ENCODE peak calls at places on chromosomes 11 and 22, in nine cellular contexts. J is effector memory CD4-positive, alpha-beta T cell; C is CD4-positive, alpha-beta memory T cell; B is uterus; A is heart left ventricle; Y is right lobe of liver; X is thoracic aorta; F is H1; D is neuronal stem cell. R is an unnamed sample. For H3K4me1 and H3K36me3, the result is how much of the 10 kb centered on the place peaks cover.

GRCh38 chr11:64887757-64888405 is 9.5 kb upstream of the EHD1 start:
- DNase-seq in J (peak), X (no peak), B (peak), A (peak), Y (peak), D (peak), C (peak), F (peak), R (peak)

GRCh38 chr22:25148149-25148691 is 51.4 kb upstream of the CRYBB3 start:
- DNase-seq in C (no peak), D (no peak), X (no peak), J (no peak), F (no peak), B (no peak), Y (peak), A (no peak), R (no peak)

GRCh38 chr11:93772123-93772522 is 12.0 kb upstream of the MED17 start:
- DNase-seq in X (no peak), B (no peak), F (no peak), J (no peak), D (no peak), A (no peak), Y (no peak), C (no peak), R (no peak)

GRCh38 chr22:35399678-35400334 is at the start of gene MCM5:
- DNase-seq in F (peak), J (peak), D (peak), C (peak), A (peak), Y (peak), X (peak), B (peak), R (peak)

GRCh38 chr11:113553235-113553634 is 78.0 kb upstream of the DRD2 start:
- DNase-seq in F (peak), D (peak), B (peak), J (no peak), A (no peak), X (no peak), C (no peak), Y (no peak), R (peak)

GRCh38 chr11:2271077-2271326 is 614 bp upstream of the ASCL2 start:
- DNase-seq in X (no peak), C (no peak), F (no peak), Y (peak), A (peak), B (no peak), D (no peak), J (peak), R (no peak)

GRCh38 chr11:118715837-118716260 is 36.4 kb upstream of the TREH start:
- DNase-seq in A (no peak), B (peak), J (no peak), X (no peak), C (no peak), F (peak), D (no peak), Y (no peak), R (peak)

GRCh38 chr11:47523491-47524199 is 29.3 kb downstream of the CELF1 start:
- DNase-seq in Y (no peak), B (peak), X (peak), C (peak), A (no peak), J (peak), F (no peak), D (no peak), R (no peak)

GRCh38 chr22:46111645-46112306 is 38.5 kb upstream of the PPARA start:
- DNase-seq in D (no peak), Y (no peak), F (no peak), C (no peak), B (peak), J (no peak), X (no peak), A (peak), R (no peak)

GRCh38 chr11:27672836-27673464 is 27.3 kb downstream of the BDNF start:
- DNase-seq in J (no peak), Y (no peak), D (no peak), C (no peak), B (no peak), F (no peak), A (no peak), X (no peak), R (no peak)

GRCh38 chr22:20745177-20745576 is 28.7 kb upstream of the SERPIND1 start:
- DNase-seq in Y (no peak), A (no peak), D (no peak), J (no peak), X (no peak), C (no peak), F (no peak), B (no peak), R (no peak)

GRCh38 chr11:96203567-96204365 is 139.2 kb downstream of the MAML2 start:
- DNase-seq in C (no peak), B (no peak), D (no peak), A (no peak), J (no peak), X (no peak), F (no peak), Y (no peak), R (no peak)

GRCh38 chr11:70711095-70711910 is 313.0 kb downstream of the CTTN start:
- DNase-seq in C (no peak), X (no peak), F (no peak), Y (no peak), D (no peak), B (no peak), A (no peak), J (no peak), R (no peak)

GRCh38 chr22:19597399-19597735 is 73.2 kb upstream of the CLDN5 start:
- DNase-seq in J (no peak), Y (no peak), D (no peak), B (no peak), F (no peak), X (no peak), C (peak), A (no peak), R (no peak)
- H3K27ac ChIP-seq in J (peak), Y (peak), D (no peak), B (peak), F (no peak), X (no peak), C (peak), A (no peak), R (no peak)

DNA sequence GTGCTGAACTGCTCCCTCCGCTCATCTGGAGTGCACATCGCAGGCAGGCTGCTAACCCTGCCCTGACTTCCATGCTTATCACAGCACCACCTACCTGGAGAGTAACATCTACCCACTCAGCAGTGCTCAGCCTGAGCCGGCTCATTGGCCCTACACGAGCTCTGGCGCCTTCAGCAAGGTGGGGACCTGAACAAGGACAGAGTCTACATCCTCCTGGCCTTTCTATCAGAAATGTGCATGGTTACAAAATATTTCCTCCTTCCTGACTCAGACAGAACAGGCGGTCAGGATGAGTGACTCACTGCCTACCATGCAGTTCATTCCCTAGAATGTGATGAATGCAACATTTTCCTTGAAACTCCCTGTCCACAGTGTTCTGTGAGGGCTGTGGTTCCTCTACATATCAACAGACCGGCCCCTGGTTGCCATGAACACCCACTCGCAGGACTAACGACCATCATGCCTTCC is 53.1 kb downstream of the C11orf58 start:
- DNase-seq in D (no peak), B (no peak), A (no peak), F (no peak), J (no peak), C (no peak), X (peak), Y (peak), R (no peak)
- H3K4me1 ChIP-seq in D (under half), B (under half), A (half or more), F (under half), J (under half), C (under half), X (under half), Y (under half), R (under half)

DNA sequence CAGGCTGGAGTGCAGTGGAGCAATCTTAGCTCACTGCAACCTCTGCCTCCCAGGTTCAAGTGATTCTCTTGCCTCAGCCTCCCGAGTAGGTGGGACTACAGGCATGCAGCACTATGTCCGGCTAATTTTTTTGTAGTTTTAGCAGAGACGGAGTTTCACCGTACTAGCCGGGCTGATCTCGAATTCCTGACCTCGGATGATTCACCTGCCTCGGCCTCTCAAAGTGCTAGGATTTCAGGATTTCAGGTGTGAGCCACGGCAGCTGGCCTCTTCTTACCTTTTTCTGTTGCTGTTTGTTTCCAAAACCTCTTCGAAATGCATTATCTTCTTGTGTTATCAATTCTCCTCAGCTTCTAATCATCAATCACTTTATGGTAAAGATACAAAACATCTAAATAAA is 22.1 kb upstream of the TMEM135 start:
- DNase-seq in A (no peak), F (no peak), J (no peak), C (no peak), Y (no peak), X (no peak), D (no peak), B (no peak), R (no peak)
- H3K36me3 ChIP-seq in A (under half), F (under half), J (under half), C (under half), Y (under half), X (under half), D (under half), B (under half), R (under half)

DNA sequence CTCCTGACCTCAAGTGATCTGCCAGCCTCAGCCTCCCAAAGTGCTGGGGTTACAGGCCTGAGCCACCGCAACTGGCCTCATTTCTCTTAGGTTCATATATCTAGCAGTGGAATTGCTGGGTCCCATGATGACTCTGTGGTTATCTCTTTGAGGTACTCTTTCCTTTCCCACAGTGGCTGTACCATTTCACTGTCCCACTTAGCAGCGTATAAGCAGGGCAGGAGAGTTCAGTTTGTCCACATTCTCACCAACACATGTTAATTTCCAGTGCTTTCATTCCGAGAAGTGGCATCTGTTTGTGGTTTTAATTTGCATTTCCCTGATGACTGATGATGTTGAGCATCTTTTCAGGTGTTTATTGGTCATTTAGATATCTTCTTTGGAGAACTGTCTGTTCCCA is 16.4 kb downstream of the PRR5 start:
- DNase-seq in D (no peak), C (no peak), Y (no peak), B (no peak), A (no peak), F (no peak), J (no peak), X (no peak), R (no peak)
- H3K27ac ChIP-seq in D (no peak), C (no peak), Y (no peak), B (no peak), A (no peak), F (no peak), J (no peak), X (no peak), R (no peak)

GRCh38 chr22:23268139-23268712 is 87.9 kb downstream of the BCR start:
- DNase-seq in D (no peak), C (no peak), A (no peak), Y (no peak), F (no peak), J (no peak), B (no peak), X (no peak), R (no peak)
- H3K4me1 ChIP-seq in D (under half), C (under half), A (under half), Y (under half), F (under half), J (under half), B (under half), X (under half), R (under half)

GRCh38 chr11:121588747-121589146 is 136.0 kb upstream of the SORL1-AS1 start:
- DNase-seq in C (no peak), A (no peak), Y (no peak), F (no peak), X (no peak), B (no peak), D (no peak), J (no peak), R (no peak)
- H3K36me3 ChIP-seq in C (half or more), A (under half), Y (under half), F (half or more), X (under half), B (under half), D (half or more), J (half or more), R (under half)

DNA sequence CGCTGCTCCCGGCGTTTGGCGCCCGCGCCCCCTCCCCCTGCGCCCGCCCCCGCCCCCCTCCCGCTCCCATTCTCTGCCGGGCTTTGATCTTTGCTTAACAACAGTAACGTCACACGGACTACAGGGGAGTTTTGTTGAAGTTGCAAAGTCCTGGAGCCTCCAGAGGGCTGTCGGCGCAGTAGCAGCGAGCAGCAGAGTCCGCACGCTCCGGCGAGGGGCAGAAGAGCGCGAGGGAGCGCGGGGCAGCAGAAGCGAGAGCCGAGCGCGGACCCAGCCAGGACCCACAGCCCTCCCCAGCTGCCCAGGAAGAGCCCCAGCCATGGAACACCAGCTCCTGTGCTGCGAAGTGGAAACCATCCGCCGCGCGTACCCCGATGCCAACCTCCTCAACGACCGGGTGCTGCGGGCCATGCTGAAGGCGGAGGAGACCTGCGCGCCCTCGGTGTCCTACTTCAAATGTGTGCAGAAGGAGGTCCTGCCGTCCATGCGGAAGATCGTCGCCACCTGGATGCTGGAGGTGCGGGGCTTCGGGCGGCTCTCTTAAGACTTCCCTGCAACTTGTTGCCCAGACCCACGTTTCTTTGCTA is at the start of gene CCND1:
- DNase-seq in J (no peak), Y (peak), A (peak), D (peak), F (no peak), B (peak), X (peak), C (peak), R (no peak)
- H3K27ac ChIP-seq in J (no peak), Y (peak), A (peak), D (peak), F (peak), B (peak), X (peak), C (no peak), R (no peak)

DNA sequence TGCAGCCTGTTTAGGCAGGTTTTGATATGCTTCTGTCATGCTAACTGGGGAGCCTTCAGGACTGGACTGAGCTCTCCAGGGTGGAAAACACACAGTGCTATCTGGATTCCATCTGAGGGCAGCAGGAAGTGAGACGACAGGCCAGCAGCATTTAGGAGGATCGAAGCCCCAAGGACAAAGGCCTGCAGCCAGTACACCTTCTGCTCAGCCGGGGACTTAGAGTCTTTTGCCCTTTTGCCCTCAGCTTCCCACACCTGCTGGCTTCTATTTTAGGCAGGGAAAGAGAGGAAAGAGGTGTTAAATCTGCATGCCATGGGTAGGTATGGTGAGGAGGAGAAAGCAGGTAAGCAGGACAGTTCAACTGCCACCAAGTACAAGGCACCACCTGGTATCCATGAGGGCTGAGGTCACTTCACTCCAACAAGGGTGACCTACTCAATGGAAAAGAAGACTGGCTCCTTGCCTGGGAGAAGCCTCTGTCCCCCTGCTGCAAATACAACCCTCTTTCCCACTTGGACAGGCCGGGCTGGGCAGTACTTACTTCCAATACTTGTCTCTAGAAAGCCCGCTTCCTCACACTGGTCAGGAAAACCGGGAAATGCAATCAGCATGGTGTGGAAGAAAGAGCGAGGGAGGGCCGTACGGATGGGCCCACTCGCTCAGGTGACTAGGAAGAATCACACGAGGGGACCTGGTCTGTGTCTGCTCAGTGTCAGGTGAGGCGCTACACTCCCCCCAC is 12.3 kb downstream of the LARGE2 start:
- DNase-seq in Y (no peak), D (no peak), J (no peak), F (no peak), B (no peak), X (no peak), C (no peak), A (no peak), R (no peak)
- H3K4me1 ChIP-seq in Y (under half), D (under half), J (under half), F (under half), B (under half), X (under half), C (under half), A (under half), R (under half)

R was measured in iPS DF 6.9.